ENCODE peak calls at places on chromosomes 2 and 18, in ten cellular contexts. F, W, A, K, C, Q, I, Y, D and E are unnamed samples. For H3K4me1, the result is how much of the 10 kb centered on the place peaks cover.

GRCh38 chr18:79645291-79645983 is 34.2 kb upstream of the CTDP1 start:
- DNase-seq in F (no peak), W (no peak), A (no peak), K (no peak), C (no peak), Q (no peak), I (no peak), Y (no peak), D (no peak), E (no peak)

GRCh38 chr18:78986018-78986481 is 6.4 kb downstream of the SALL3 start:
- DNase-seq in F (no peak), W (no peak), A (no peak), K (peak), C (peak), Q (peak), I (peak), Y (peak), D (no peak), E (no peak)

GRCh38 chr2:172782506-172783090 is 47.0 kb downstream of the RAPGEF4 start:
- DNase-seq in F (no peak), W (peak), A (no peak), K (no peak), C (no peak), Q (no peak), I (no peak), Y (no peak), D (no peak), E (no peak)

GRCh38 chr2:149145314-149146295 is 107.1 kb downstream of the LYPD6B start:
- DNase-seq in F (no peak), W (no peak), A (no peak), K (no peak), C (no peak), Q (no peak), I (no peak), Y (no peak), D (no peak), E (no peak)

GRCh38 chr18:25594351-25594750 is 242.4 kb upstream of the ZNF521 start:
- DNase-seq in F (no peak), W (peak), A (no peak), K (no peak), C (no peak), Q (no peak), I (no peak), Y (no peak), D (no peak), E (no peak)

GRCh38 chr2:242031481-242032019 is 162.0 kb downstream of the RTP5 start:
- DNase-seq in F (peak), W (peak), A (no peak), K (no peak), C (no peak), Q (no peak), I (no peak), Y (no peak), D (no peak), E (no peak)

GRCh38 chr18:10274327-10274726 is 180.1 kb upstream of the APCDD1 start:
- DNase-seq in F (no peak), W (peak), A (no peak), K (no peak), C (no peak), Q (no peak), I (no peak), Y (no peak), D (no peak), E (no peak)

GRCh38 chr2:182647499-182647787 is 68.6 kb upstream of the DNAJC10 start:
- DNase-seq in F (no peak), W (no peak), A (no peak), K (no peak), C (no peak), Q (no peak), I (no peak), Y (no peak), D (no peak), E (no peak)

GRCh38 chr2:239531456-239532304 is 130.9 kb upstream of the HDAC4 start:
- DNase-seq in F (no peak), W (no peak), A (no peak), K (peak), C (peak), Q (no peak), I (no peak), Y (no peak), D (peak), E (peak)

GRCh38 chr2:143128681-143129580 is at the start of gene ARHGAP15:
- DNase-seq in F (peak), W (no peak), A (peak), K (no peak), C (no peak), Q (no peak), I (no peak), Y (no peak), D (no peak), E (no peak)

GRCh38 chr2:125516496-125517109 is 1139.4 kb upstream of the GYPC start:
- DNase-seq in F (no peak), W (peak), A (no peak), K (peak), C (peak), Q (peak), I (no peak), Y (no peak), D (peak), E (no peak)

GRCh38 chr2:38522754-38523349 is 79.9 kb downstream of the HNRNPLL start:
- DNase-seq in F (no peak), W (no peak), A (no peak), K (no peak), C (no peak), Q (no peak), I (no peak), Y (no peak), D (no peak), E (no peak)

GRCh38 chr2:38526195-38526594 is 76.5 kb downstream of the HNRNPLL start:
- DNase-seq in F (no peak), W (peak), A (no peak), K (no peak), C (no peak), Q (no peak), I (no peak), Y (no peak), D (no peak), E (no peak)

GRCh38 chr2:38523728-38524437 is 78.8 kb downstream of the HNRNPLL start:
- DNase-seq in F (no peak), W (no peak), A (no peak), K (no peak), C (peak), Q (no peak), I (no peak), Y (no peak), D (no peak), E (no peak)

GRCh38 chr2:38524580-38524979 is 78.1 kb downstream of the HNRNPLL start:
- DNase-seq in F (no peak), W (no peak), A (no peak), K (no peak), C (no peak), Q (no peak), I (no peak), Y (no peak), D (no peak), E (no peak)

GRCh38 chr2:38521835-38522234 is 80.9 kb downstream of the HNRNPLL start:
- DNase-seq in F (no peak), W (no peak), A (no peak), K (no peak), C (no peak), Q (no peak), I (no peak), Y (no peak), D (no peak), E (no peak)
- H3K4me1 ChIP-seq in F (under half), W (under half), A (under half), K (under half), C (under half), Q (under half), I (under half), Y (under half), D (under half), E (under half)

GRCh38 chr18:1708006-1708405 is 803.3 kb downstream of the ADCYAP1 start:
- DNase-seq in F (no peak), W (no peak), A (no peak), K (no peak), C (no peak), Q (no peak), I (no peak), Y (no peak), D (no peak), E (no peak)
- H3K4me1 ChIP-seq in F (under half), W (under half), A (under half), K (under half), C (under half), Q (under half), I (under half), Y (under half), D (under half), E (under half)

GRCh38 chr18:8882632-8883408 is 177.5 kb downstream of the MTCL1 start:
- DNase-seq in F (no peak), W (no peak), A (no peak), K (no peak), C (peak), Q (no peak), I (no peak), Y (no peak), D (no peak), E (no peak)
- H3K4me1 ChIP-seq in F (under half), W (under half), A (under half), K (under half), C (under half), Q (under half), I (under half), Y (under half), D (under half), E (under half)

GRCh38 chr18:59873616-59874015 is 26.2 kb upstream of the PMAIP1 start:
- DNase-seq in F (no peak), W (peak), A (no peak), K (no peak), C (no peak), Q (no peak), I (no peak), Y (no peak), D (no peak), E (no peak)
- H3K4me1 ChIP-seq in F (under half), W (under half), A (under half), K (under half), C (under half), Q (under half), I (under half), Y (under half), D (under half), E (under half)

GRCh38 chr2:222309361-222309760 is 10.6 kb upstream of the PAX3 start:
- DNase-seq in F (no peak), W (no peak), A (no peak), K (no peak), C (no peak), Q (no peak), I (no peak), Y (no peak), D (no peak), E (no peak)

GRCh38 chr2:222309766-222310165 is 11.0 kb upstream of the PAX3 start:
- DNase-seq in F (no peak), W (no peak), A (no peak), K (no peak), C (no peak), Q (no peak), I (no peak), Y (no peak), D (no peak), E (no peak)

GRCh38 chr2:222311978-222312738 is 13.4 kb upstream of the PAX3 start:
- DNase-seq in F (no peak), W (no peak), A (no peak), K (no peak), C (peak), Q (no peak), I (no peak), Y (no peak), D (no peak), E (no peak)

GRCh38 chr2:222310747-222311320 is 12.0 kb upstream of the PAX3 start:
- DNase-seq in F (no peak), W (no peak), A (no peak), K (no peak), C (no peak), Q (no peak), I (no peak), Y (no peak), D (no peak), E (no peak)

DNA sequence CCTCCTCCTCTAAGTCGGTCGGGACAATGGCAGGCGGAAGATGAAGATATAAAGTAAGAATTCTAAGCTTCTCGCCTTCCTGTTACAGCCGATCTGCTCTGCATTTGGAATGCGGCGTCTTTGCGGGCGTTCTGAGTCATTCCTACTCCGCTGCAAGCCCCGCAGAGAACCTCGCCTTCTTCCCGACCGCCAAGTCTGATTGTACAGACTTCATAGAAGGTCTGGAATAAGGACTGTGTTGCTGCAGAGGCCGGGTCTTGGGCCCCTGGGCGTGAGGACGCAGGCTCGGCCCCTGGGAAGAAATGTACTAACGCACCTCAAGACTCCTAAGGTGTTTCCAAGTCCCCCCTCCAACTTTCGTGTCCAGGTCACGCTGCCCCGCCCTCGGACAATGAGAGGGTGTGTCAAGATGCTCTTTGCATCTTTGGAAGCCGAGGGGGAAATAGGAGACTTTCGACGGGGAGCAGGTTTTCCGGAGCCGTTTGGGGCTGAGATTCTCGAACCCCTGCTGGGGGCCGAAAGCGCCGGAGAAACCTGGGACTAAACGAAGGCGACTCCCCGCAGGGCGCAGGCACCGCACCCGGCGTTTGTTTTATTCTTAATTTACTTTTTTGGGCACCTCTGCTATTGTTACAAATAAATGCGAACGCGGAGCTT is 12.7 kb upstream of the PAX3 start:
- DNase-seq in F (no peak), W (no peak), A (no peak), K (no peak), C (peak), Q (no peak), I (no peak), Y (no peak), D (no peak), E (no peak)
- H3K4me1 ChIP-seq in F (under half), W (under half), A (under half), K (under half), C (under half), Q (under half), I (under half), Y (under half), D (under half), E (under half)

GRCh38 chr2:157836531-157836930 is 39.6 kb downstream of the ACVR1 start:
- DNase-seq in F (no peak), W (no peak), A (no peak), K (no peak), C (no peak), Q (no peak), I (no peak), Y (no peak), D (no peak), E (no peak)
- H3K4me1 ChIP-seq in F (under half), W (under half), A (under half), K (half or more), C (half or more), Q (under half), I (under half), Y (under half), D (under half), E (under half)

GRCh38 chr2:70086838-70087702 is at the start of gene PCBP1:
- DNase-seq in F (peak), W (peak), A (peak), K (peak), C (peak), Q (peak), I (peak), Y (peak), D (peak), E (peak)

GRCh38 chr2:70086278-70086837 is 919 bp upstream of the PCBP1 start:
- DNase-seq in F (peak), W (peak), A (peak), K (peak), C (peak), Q (peak), I (peak), Y (peak), D (peak), E (peak)

GRCh38 chr2:70089220-70089945 is 2.1 kb downstream of the PCBP1 start:
- DNase-seq in F (no peak), W (no peak), A (peak), K (peak), C (peak), Q (peak), I (no peak), Y (no peak), D (no peak), E (no peak)

GRCh38 chr2:70088508-70089219 is 1.4 kb downstream of the PCBP1 start:
- DNase-seq in F (no peak), W (peak), A (no peak), K (no peak), C (no peak), Q (no peak), I (no peak), Y (no peak), D (no peak), E (no peak)

GRCh38 chr2:70087703-70088507 is 628 bp downstream of the PCBP1 start:
- DNase-seq in F (peak), W (peak), A (peak), K (peak), C (peak), Q (peak), I (peak), Y (no peak), D (no peak), E (peak)
- H3K4me1 ChIP-seq in F (half or more), W (under half), A (under half), K (under half), C (under half), Q (under half), I (under half), Y (under half), D (under half), E (under half)

GRCh38 chr2:97871096-97871780 is 124.5 kb downstream of the TMEM131 start:
- DNase-seq in F (no peak), W (peak), A (no peak), K (no peak), C (no peak), Q (no peak), I (no peak), Y (no peak), D (no peak), E (no peak)
- H3K4me1 ChIP-seq in F (under half), W (under half), A (under half), K (under half), C (under half), Q (under half), I (under half), Y (under half), D (under half), E (under half)

GRCh38 chr18:48304906-48305693 is 104.1 kb downstream of the ZBTB7C start:
- DNase-seq in F (no peak), W (no peak), A (peak), K (no peak), C (peak), Q (no peak), I (no peak), Y (no peak), D (no peak), E (no peak)
- H3K4me1 ChIP-seq in F (under half), W (under half), A (under half), K (under half), C (under half), Q (under half), I (under half), Y (under half), D (under half), E (under half)